ENCODE peak calls at places on chromosomes 7 and 10, in four cellular contexts. N is MM.1S; H is CD8-positive, alpha-beta T cell; E is GM13977. Z is an unnamed sample.

GRCh38 chr10:92239600-92240288 is 51.1 kb downstream of the CPEB3 start:
- DNase-seq in N (no peak), H (peak), E (peak), Z (peak)

GRCh38 chr10:110425684-110426293 is 71.9 kb upstream of the DUSP5 start:
- DNase-seq in N (no peak), H (no peak), E (peak), Z (peak)

GRCh38 chr7:104156842-104157277 is 51.0 kb downstream of the ORC5 start:
- DNase-seq in N (peak), H (no peak), E (peak), Z (no peak)

GRCh38 chr7:6531492-6532279 is 19.6 kb downstream of the GRID2IP start:
- DNase-seq in N (no peak), H (no peak), E (no peak), Z (no peak)

GRCh38 chr7:137475966-137476365 is 132.4 kb upstream of the PTN start:
- DNase-seq in N (no peak), H (no peak), E (no peak), Z (no peak)

GRCh38 chr7:69603937-69604494 is 5.7 kb downstream of the AUTS2 start:
- DNase-seq in N (no peak), H (no peak), E (peak), Z (peak)

GRCh38 chr10:17216217-17216900 is 11.7 kb upstream of the VIM start:
- DNase-seq in N (peak), H (no peak), E (peak), Z (peak)

GRCh38 chr10:113058175-113058961 is 108.3 kb downstream of the TCF7L2 start:
- DNase-seq in N (no peak), H (no peak), E (no peak), Z (no peak)

GRCh38 chr7:108415821-108416536 is 40.3 kb downstream of the NRCAM start:
- DNase-seq in N (peak), H (no peak), E (peak), Z (peak)

GRCh38 chr10:44042075-44042770 is 342.7 kb downstream of the CXCL12 start:
- DNase-seq in N (no peak), H (no peak), E (no peak), Z (no peak)

GRCh38 chr7:1227814-1228534 is 4.7 kb upstream of the UNCX start:
- DNase-seq in N (no peak), H (no peak), E (no peak), Z (no peak)

GRCh38 chr7:1228535-1229333 is 3.9 kb upstream of the UNCX start:
- DNase-seq in N (no peak), H (no peak), E (no peak), Z (no peak)

GRCh38 chr7:1229956-1230355 is 2.7 kb upstream of the UNCX start:
- DNase-seq in N (no peak), H (no peak), E (no peak), Z (no peak)

GRCh38 chr7:1230411-1231213 is 2.1 kb upstream of the UNCX start:
- DNase-seq in N (no peak), H (no peak), E (no peak), Z (no peak)

DNA sequence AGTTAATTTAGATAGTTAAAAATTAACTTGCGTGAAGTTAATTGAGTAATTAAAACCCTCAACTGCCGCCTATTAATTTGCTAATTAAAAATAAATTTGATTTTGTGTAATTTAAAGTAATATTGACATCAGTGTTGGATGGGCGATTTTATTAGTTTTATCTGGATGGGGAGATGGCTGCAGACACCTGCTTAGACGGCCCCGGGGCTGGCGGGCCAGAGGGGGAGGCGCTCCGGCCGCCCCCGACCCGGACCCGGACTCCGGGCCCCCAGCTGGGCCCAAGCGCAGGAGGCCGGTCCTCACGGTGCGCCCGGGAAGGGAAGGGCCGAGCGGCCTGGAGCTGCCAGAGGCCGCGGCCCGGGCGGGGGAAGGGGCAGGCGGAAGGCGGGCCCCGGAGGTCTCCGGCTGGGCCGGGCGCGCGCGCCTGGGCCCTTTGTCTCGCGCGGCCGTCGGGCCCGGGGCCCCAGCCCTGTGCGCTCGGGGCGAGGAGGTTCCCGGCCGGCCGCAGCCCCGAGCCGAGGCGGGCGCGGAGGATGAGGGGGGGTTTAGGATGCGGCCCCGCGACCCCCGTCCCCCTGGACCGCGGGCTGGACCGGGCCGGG is 3.2 kb upstream of the UNCX start:
- DNase-seq in N (no peak), H (no peak), E (no peak), Z (no peak)
- TF ChIP-seq CTCF in N (no peak), H (no peak), E (no peak), Z (no peak)

GRCh38 chr7:130818056-130818455 is 84.0 kb upstream of the KLF14 start:
- DNase-seq in N (no peak), H (no peak), E (no peak), Z (no peak)

DNA sequence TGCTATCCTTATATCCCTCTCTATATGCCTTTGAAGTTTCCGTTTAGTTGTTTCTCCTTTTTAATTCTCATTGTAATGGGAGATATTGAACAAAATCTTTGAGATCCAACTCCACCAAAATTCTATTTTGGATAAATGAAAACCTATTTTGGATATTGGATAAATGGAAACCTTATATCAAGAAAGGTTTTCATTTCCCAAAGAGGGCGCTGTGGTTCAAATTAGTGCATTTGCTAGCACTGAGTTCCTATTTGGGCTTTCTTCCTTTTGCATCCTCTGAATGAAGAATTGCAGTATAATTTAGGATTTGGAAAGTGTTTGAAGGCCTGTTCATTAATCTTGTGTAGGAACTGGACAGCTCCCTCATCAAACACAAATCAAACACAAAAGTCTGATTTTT is 80.7 kb upstream of the KLF14 start:
- DNase-seq in N (peak), H (no peak), E (no peak), Z (no peak)
- TF ChIP-seq CTCF in N (peak), H (peak), E (peak), Z (peak)

DNA sequence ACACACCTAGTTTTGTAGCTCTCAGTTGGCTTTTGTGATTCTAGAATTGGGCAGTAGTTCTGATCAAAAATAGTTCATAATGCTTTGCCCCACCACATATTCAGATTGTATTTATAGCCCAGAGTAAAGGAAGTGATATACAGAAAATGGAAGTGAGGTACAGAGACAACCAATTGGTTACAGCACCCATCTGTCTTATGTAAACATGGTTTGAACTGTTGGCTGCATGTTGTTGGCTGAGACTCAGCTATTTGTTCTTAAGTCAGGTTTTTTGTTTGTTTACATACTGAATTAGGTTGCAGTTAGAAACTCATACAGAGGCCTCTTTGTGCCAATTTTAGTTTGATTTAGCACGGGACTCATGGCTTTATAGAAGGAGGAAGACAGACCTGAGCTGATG is 158.9 kb upstream of the GPR26 start:
- DNase-seq in N (peak), H (no peak), E (peak), Z (no peak)
- TF ChIP-seq CTCF in N (no peak), H (no peak), E (no peak), Z (no peak)

DNA sequence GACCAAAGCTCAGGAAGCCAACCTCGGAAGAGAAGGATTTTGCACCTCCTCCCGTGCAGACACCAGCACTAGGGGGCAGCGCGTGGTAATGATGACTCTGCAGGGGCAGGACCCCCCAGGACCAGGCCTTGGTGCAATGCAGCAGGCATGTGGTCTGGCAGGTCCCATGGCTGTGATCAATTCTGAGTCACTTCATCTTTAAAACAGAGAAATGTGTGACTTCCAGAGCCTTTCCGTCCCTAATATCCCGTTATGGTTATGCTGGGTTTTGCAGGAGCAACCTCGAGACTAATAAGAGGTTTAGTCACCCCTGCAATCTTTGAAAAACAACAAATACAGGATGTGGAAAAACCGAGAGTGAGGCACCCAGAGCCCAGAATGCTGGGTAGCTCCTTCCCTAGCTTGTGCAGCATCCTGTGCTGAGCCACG is 30.2 kb upstream of the GJD4 start:
- DNase-seq in N (no peak), H (no peak), E (no peak), Z (no peak)
- TF ChIP-seq CTCF in N (no peak), H (no peak), E (no peak), Z (no peak)

GRCh38 chr10:119203006-119203405 is 4.4 kb upstream of the GRK5 start:
- DNase-seq in N (no peak), H (no peak), E (no peak), Z (no peak)

GRCh38 chr10:119197921-119198320 is 9.4 kb upstream of the GRK5 start:
- DNase-seq in N (no peak), H (no peak), E (no peak), Z (no peak)

GRCh38 chr10:119201233-119201632 is 6.1 kb upstream of the GRK5 start:
- DNase-seq in N (no peak), H (no peak), E (no peak), Z (no peak)

GRCh38 chr10:119198438-119198837 is 8.9 kb upstream of the GRK5 start:
- DNase-seq in N (peak), H (no peak), E (peak), Z (peak)

DNA sequence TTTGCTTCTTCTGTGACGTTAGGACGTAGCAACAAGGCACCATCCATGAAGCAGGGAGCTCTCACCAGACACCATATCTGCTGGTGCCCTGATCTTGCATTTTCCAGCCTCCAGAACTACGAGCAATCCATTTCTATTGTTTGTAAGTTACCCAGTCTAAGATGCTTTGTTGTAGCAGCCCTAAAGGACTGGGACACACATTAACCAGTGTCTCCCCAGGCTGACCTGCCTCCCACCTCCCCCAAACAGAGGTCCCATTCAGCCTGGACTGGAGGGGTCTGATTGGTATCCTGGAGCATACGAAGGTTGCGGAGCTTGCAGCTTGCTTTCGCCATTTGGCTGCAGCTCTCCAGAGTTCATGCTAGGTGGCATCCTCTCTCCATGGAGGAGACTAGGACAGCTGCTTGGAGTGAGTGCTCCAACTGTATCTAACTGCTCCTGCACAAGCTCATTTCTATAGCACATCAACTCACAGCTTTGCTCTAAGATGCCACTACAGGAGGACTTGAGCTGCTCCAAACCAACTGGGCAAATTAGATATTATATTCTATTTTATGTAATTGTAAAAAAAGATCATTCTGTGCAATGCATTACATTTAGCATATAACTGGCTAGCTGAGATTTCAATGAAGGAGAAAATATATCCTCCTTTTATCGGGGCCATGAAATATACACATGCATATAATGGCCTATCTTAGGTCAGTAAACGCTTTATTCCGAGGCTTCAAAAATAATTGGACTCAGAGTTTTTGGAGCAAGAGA is 8.0 kb upstream of the GRK5 start:
- DNase-seq in N (peak), H (peak), E (peak), Z (peak)
- TF ChIP-seq CTCF in N (peak), H (peak), E (peak), Z (peak)

DNA sequence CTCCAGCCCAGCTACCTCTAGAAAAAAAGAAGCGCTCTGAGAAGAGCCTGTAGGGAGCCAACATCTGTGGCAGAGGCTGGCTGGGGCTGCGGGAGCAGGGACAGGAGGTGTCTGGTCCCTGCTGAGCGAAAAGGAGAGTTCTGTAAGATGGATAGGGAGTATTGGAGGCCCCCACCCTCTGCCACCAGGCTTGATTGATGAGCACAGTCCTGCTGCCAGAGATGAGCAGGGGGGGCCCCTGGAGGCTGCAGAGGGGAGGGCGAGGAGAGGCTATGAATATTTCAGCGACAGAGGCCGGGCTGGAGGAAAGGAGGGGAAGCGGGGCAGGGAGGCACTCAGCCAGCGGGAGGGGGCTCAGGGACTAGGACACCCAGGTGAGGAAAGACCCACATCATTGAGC is 44.5 kb upstream of the HSPB1 start:
- DNase-seq in N (no peak), H (no peak), E (no peak), Z (no peak)
- TF ChIP-seq CTCF in N (no peak), H (no peak), E (no peak), Z (no peak)

GRCh38 chr10:55283041-55283440 is 482.0 kb upstream of the PCDH15 start:
- DNase-seq in N (no peak), H (no peak), E (no peak), Z (no peak)

DNA sequence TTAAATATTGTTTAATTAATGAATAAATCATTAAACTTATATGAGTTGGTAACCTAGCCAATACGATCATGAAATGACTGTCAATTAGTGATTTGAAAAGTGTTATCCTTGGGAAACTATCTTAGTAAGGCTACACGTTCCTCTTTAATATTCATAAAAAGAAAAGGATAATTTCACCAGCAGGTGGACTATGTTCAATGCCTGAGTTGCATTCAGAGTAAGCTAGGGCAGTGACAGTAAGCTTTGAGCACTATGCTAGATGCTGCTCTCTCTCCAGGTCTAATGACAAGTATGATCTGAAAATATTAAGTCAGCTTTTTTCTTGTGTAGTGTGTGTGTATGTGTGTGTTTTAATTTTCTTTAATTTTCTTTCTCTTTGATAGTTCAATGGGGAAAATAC is 486.3 kb upstream of the PCDH15 start:
- DNase-seq in N (no peak), H (no peak), E (no peak), Z (no peak)
- TF ChIP-seq CTCF in N (no peak), H (no peak), E (no peak), Z (no peak)

DNA sequence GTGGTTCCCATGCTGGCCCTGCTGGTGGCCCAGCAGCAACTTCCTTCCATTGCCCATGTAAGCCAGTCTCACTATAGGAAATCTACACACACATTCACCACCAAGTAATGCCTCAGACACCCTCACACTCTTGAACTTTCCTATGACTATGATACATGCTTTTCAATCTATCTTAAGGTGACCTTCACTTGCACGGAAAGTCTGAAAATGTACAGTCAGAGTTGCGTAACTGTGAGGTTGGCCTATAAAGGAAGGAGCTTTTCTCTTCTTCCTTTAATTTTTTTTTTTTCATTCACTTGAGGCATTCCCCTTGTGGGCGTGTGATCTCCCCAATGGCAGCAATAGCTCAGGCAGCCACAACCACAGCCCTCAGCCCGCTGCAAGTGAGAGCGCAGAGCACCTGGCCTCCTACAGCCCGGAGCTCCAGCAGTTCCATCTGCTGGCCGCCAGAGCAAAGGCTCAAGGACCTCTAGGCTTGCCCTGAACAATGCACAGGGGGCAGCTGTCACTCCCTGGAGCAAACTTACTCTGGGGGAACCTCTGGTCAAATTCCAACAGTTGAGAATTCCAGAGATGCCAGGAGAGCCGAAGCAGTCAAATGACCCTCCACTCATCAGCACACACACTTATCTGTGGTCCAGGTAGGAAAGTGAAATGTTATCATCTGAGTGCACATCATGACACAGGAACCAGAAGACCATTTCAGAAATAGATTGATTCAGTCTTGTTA is 123.1 kb upstream of the ADO start:
- DNase-seq in N (peak), H (peak), E (peak), Z (peak)
- TF ChIP-seq CTCF in N (peak), H (no peak), E (peak), Z (peak)

DNA sequence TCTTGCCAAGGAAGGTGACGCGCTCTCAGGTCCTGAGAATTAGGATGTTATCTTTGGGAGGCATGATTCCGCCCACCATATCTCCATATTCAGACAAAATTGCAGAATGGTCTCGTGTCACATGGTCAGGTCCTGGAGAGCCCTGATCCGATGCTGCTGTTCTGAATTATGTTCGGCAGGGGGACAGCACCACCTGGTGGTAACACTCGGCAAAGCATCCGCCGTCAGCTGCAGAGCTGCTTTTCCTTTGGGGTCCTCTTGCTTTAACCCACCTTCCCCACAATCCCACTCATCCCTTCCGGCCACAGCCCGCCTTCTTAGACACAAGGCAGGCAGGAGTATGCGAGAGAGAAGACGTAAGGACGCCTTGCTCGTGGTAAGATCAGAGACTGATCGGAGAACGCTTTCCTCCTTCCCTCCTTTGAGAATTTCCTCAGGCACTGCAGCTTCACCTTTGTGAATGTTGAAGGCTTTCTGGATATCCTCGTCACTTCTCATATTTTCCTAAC is 327.8 kb upstream of the C7orf33 start:
- DNase-seq in N (peak), H (peak), E (peak), Z (peak)
- TF ChIP-seq CTCF in N (peak), H (peak), E (peak), Z (peak)

DNA sequence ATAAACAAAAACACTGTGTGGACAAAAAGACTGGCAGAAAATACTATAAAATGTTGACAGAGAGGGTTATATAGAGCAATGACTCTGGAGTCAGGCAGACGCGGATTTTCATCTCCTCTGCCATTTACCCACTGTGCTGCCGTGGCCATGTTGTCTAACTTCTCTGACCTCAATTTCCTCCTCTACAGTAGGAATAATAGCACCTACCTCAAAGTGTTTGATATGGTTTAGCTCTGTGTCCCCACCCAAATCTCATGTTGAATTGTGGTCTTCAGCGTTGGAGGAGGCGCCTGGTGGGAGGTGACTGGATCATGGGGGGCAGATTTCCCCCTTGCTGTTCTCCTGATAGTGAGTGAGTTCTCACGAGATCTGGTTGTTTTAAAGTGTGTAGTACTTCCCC is 78.2 kb upstream of the CALN1 start:
- DNase-seq in N (no peak), H (no peak), E (no peak), Z (no peak)
- TF ChIP-seq CTCF in N (no peak), H (no peak), E (no peak), Z (no peak)